ENCODE peak calls at places on chromosomes 16 and 17, in four cellular contexts. T is sciatic nerve; C is effector memory CD8-positive, alpha-beta T cell; P is T-helper 17 cell. A is an unnamed sample.

GRCh38 chr17:55734128-55734781 is 11.6 kb upstream of the TMEM100 start:
- ATAC-seq in T (no peak), C (no peak), P (no peak), A (no peak)

GRCh38 chr16:11361751-11362742 is 16.8 kb downstream of the RMI2 start:
- ATAC-seq in T (no peak), C (peak), P (peak), A (peak)

GRCh38 chr17:73552300-73553088 is 91.8 kb downstream of the SDK2 start:
- ATAC-seq in C (no peak), P (no peak), T (no peak), A (no peak)

GRCh38 chr16:397736-398332 is 835 bp downstream of the NME4 start:
- ATAC-seq in T (peak), P (no peak), C (no peak), A (no peak)

GRCh38 chr17:47955497-47956461 is 1.9 kb downstream of the PRR15L start:
- ATAC-seq in P (no peak), T (peak), C (no peak), A (no peak)

GRCh38 chr17:33163827-33164555 is 129.1 kb downstream of the ASIC2 start:
- ATAC-seq in C (no peak), T (no peak), P (no peak), A (no peak)

GRCh38 chr17:52202572-52202876 is 44.0 kb upstream of the CA10 start:
- ATAC-seq in P (no peak), T (no peak), C (no peak), A (no peak)

GRCh38 chr16:273547-274421 is 2.0 kb downstream of the RGS11 start:
- ATAC-seq in P (no peak), T (no peak), C (no peak), A (no peak)

GRCh38 chr16:31504159-31504558 is 4.0 kb downstream of the RUSF1 start:
- ATAC-seq in C (no peak), T (no peak), P (no peak), A (no peak)

GRCh38 chr17:80694992-80695912 is 150.6 kb downstream of the RPTOR start:
- ATAC-seq in C (no peak), T (peak), P (peak), A (no peak)

GRCh38 chr16:56539667-56540066 is 19.8 kb upstream of the BBS2 start:
- ATAC-seq in T (no peak), C (no peak), P (no peak), A (no peak)

GRCh38 chr16:30340621-30341020 is 14.5 kb downstream of the CD2BP2 start:
- ATAC-seq in P (no peak), C (no peak), T (no peak), A (no peak)

GRCh38 chr16:2026461-2027023 is at the start of gene NHERF2:
- ATAC-seq in T (peak), P (peak), C (peak), A (no peak)

GRCh38 chr17:80743181-80743771 is 198.6 kb downstream of the RPTOR start:
- ATAC-seq in T (no peak), C (no peak), P (peak), A (no peak)

GRCh38 chr16:22719945-22720344 is 94.0 kb upstream of the HS3ST2 start:
- ATAC-seq in C (no peak), P (no peak), T (no peak), A (no peak)

GRCh38 chr16:14289692-14290340 is 218.7 kb downstream of the MRTFB start:
- ATAC-seq in C (no peak), T (no peak), P (no peak), A (no peak)

GRCh38 chr16:48188449-48189102 is 32.8 kb upstream of the ABCC12 start:
- ATAC-seq in T (no peak), P (no peak), C (no peak), A (peak)

GRCh38 chr16:24191876-24192402 is 64.2 kb upstream of the CACNG3 start:
- ATAC-seq in C (no peak), T (no peak), P (no peak), A (no peak)

GRCh38 chr16:26204138-26204537 is 512.4 kb downstream of the HS3ST4 start:
- ATAC-seq in P (no peak), T (no peak), C (no peak), A (no peak)

GRCh38 chr17:65158081-65158480 is 20.9 kb downstream of the RGS9 start:
- ATAC-seq in T (no peak), C (no peak), P (no peak), A (no peak)

GRCh38 chr16:3256876-3257465 is 538 bp upstream of the MEFV start:
- ATAC-seq in T (no peak), P (no peak), C (no peak), A (no peak)

GRCh38 chr17:57461082-57461481 is 204.8 kb downstream of the MSI2 start:
- ATAC-seq in P (no peak), C (no peak), T (no peak), A (no peak)

GRCh38 chr16:65641049-65641448 is 519.2 kb upstream of the CDH11 start:
- ATAC-seq in C (no peak), T (no peak), P (no peak), A (no peak)

GRCh38 chr17:50310455-50311111 is 35.3 kb upstream of the XYLT2 start:
- ATAC-seq in C (no peak), P (no peak), T (no peak), A (no peak)

A was measured in stimulated activated memory B cell treated with anti-CD40 and anti-IgM and Interleukin-4, amounts not matched to agents 10 μg/mL and 1 μg/mL and 100 μg/mL, for 72 hours.